ENCODE peak calls at places on chromosomes 5 and 9, in four cellular contexts. Q, A, M and J are unnamed samples.

GRCh38 chr9:36842560-36843530 is 191.2 kb downstream of the PAX5 start:
- DNase-seq in Q (no peak), A (no peak), M (no peak), J (no peak)

GRCh38 chr5:161284445-161284844 is 262.1 kb downstream of the GABRB2 start:
- DNase-seq in Q (no peak), A (no peak), M (no peak), J (no peak)

GRCh38 chr5:69450116-69450515 is 35.2 kb downstream of the MARVELD2 start:
- DNase-seq in Q (no peak), A (no peak), M (no peak), J (no peak)

GRCh38 chr9:105290401-105290800 is 46.0 kb downstream of the SLC44A1 start:
- DNase-seq in Q (peak; percentile 59), A (no peak), M (no peak), J (no peak)

GRCh38 chr5:115766608-115767007 is 49.9 kb downstream of the CDO1 start:
- DNase-seq in Q (no peak), A (no peak), M (no peak), J (no peak)

GRCh38 chr5:164352695-164353094 is 847.3 kb downstream of the MAT2B start:
- DNase-seq in Q (no peak), A (no peak), M (no peak), J (no peak)

GRCh38 chr5:68369436-68370125 is 154.0 kb downstream of the PIK3R1 start:
- DNase-seq in Q (no peak), A (no peak), M (no peak), J (no peak)

GRCh38 chr9:136947955-136948510 is 3.0 kb downstream of the C8G start:
- DNase-seq in Q (peak; percentile 57), A (no peak), M (peak; percentile 71), J (peak; percentile 38)

GRCh38 chr5:136192526-136193395 is at the start of gene SMIM32:
- DNase-seq in Q (no peak), A (no peak), M (no peak), J (no peak)

GRCh38 chr9:129218918-129219317 is 40.9 kb upstream of the IER5L start:
- DNase-seq in Q (no peak), A (no peak), M (no peak), J (no peak)

GRCh38 chr5:141816598-141817399 is 61.4 kb downstream of the PCDH1 start:
- DNase-seq in Q (no peak), A (no peak), M (no peak), J (no peak)

GRCh38 chr5:73851782-73852181 is 225.8 kb downstream of the ARHGEF28 start:
- DNase-seq in Q (no peak), A (no peak), M (no peak), J (no peak)

GRCh38 chr9:5515261-5515650 is 4.9 kb downstream of the PDCD1LG2 start:
- DNase-seq in Q (no peak), A (no peak), M (no peak), J (no peak)